ENCODE peak calls at places on chromosome 18, in four cellular contexts. Q is mesendoderm, W is HTR-8/SVneo, M is lung microvascular endothelial cell. H is an unnamed sample.

GRCh38 chr18:26458526-26459232 is 89.7 kb downstream of the KCTD1 start:
- DNase-seq in Q (no peak), W (no peak), M (peak; percentile 61), H (no peak)

GRCh38 chr18:79487198-79488165 is 91.8 kb downstream of the NFATC1 start:
- DNase-seq in Q (no peak), W (no peak), M (no peak), H (no peak)

GRCh38 chr18:8586956-8587355 is 22.3 kb upstream of the RAB12 start:
- DNase-seq in Q (no peak), W (no peak), M (no peak), H (no peak)

GRCh38 chr18:415627-416612 is 84.6 kb downstream of the COLEC12 start:
- DNase-seq in Q (no peak), W (no peak), M (peak; percentile 29), H (no peak)

GRCh38 chr18:11751305-11752115 is 62.4 kb downstream of the GNAL start:
- DNase-seq in Q (peak; percentile 74), W (no peak), M (no peak), H (no peak)

GRCh38 chr18:66995270-66995669 is 391.4 kb upstream of the CDH19 start:
- DNase-seq in Q (no peak), W (no peak), M (no peak), H (no peak)

GRCh38 chr18:26468931-26469340 is 79.4 kb downstream of the KCTD1 start:
- DNase-seq in Q (peak; percentile 72), W (peak; percentile 42), M (no peak), H (no peak)

GRCh38 chr18:10142056-10142455 is 228.2 kb downstream of the VAPA start:
- DNase-seq in Q (no peak), W (no peak), M (peak; percentile 22), H (no peak)

GRCh38 chr18:10081477-10081876 is 167.7 kb downstream of the VAPA start:
- DNase-seq in Q (no peak), W (no peak), M (no peak), H (no peak)

GRCh38 chr18:68769423-68769822 is 28.5 kb upstream of the CCDC102B start:
- DNase-seq in Q (no peak), W (no peak), M (no peak), H (no peak)

GRCh38 chr18:62450546-62451395 is 72.1 kb upstream of the ZCCHC2 start:
- DNase-seq in Q (peak; percentile 89), W (peak; percentile 68), M (peak; percentile 96), H (no peak)

GRCh38 chr18:55038162-55038561 is 78.9 kb upstream of the CCDC68 start:
- DNase-seq in Q (no peak), W (no peak), M (peak; percentile 5), H (no peak)

GRCh38 chr18:13101659-13101992 is 110.5 kb downstream of the CEP192 start:
- DNase-seq in Q (no peak), W (no peak), M (no peak), H (no peak)

H was measured in GM19239.